ENCODE peak calls at places on chromosome 20, in seven cellular contexts. B is CD4-positive, alpha-beta T cell; S is mesendoderm; W is RWPE1; Q is effector memory CD4-positive, alpha-beta T cell; Z is ovary; T is AG04450. U is an unnamed sample.

GRCh38 chr20:15851576-15852075 is 721.6 kb downstream of the KIF16B start:
- DNase-seq in Z (no peak), T (no peak), S (no peak), Q (no peak), W (no peak), B (no peak), U (no peak)

GRCh38 chr20:2984956-2985661 is 58.3 kb upstream of the GNRH2 start:
- DNase-seq in Z (no peak), Q (no peak), B (no peak), T (peak; percentile 32), W (peak; percentile 57), S (no peak), U (no peak)

GRCh38 chr20:2349801-2350200 is 30.9 kb upstream of the TGM6 start:
- DNase-seq in B (no peak), S (peak; percentile 85), Z (no peak), T (no peak), Q (no peak), W (no peak), U (no peak)

GRCh38 chr20:4502756-4503155 is 219.0 kb upstream of the PRND start:
- DNase-seq in B (no peak), S (no peak), Z (no peak), T (no peak), W (no peak), Q (no peak), U (no peak)

GRCh38 chr20:53942121-53942816 is 128.1 kb downstream of the BCAS1 start:
- DNase-seq in W (no peak), Z (no peak), B (no peak), Q (no peak), T (no peak), S (peak; percentile 94), U (no peak)

GRCh38 chr20:61688411-61688810 is 377.3 kb downstream of the TAF4 start:
- DNase-seq in S (no peak), B (no peak), Z (no peak), T (no peak), W (no peak), Q (no peak), U (no peak)

GRCh38 chr20:5096463-5096862 is 23.3 kb downstream of the PCNA start:
- DNase-seq in Z (no peak), T (no peak), S (no peak), B (no peak), W (no peak), Q (no peak), U (no peak)

GRCh38 chr20:10658051-10658823 is 15.6 kb downstream of the JAG1 start:
- DNase-seq in Q (no peak), W (no peak), T (no peak), Z (no peak), S (no peak), B (no peak), U (no peak)

GRCh38 chr20:62179162-62179504 is 3.7 kb upstream of the MTG2 start:
- DNase-seq in S (no peak), Z (no peak), W (no peak), T (no peak), B (no peak), Q (no peak), U (no peak)

GRCh38 chr20:62210496-62210855 is 9.6 kb downstream of the HRH3 start:
- DNase-seq in S (no peak), Z (no peak), B (no peak), T (no peak), W (no peak), Q (no peak), U (no peak)

GRCh38 chr20:62027116-62027515 is 38.6 kb downstream of the TAF4 start:
- DNase-seq in S (no peak), T (no peak), B (no peak), Q (no peak), W (no peak), Z (no peak), U (no peak)

GRCh38 chr20:48571945-48572589 is 255.7 kb downstream of the PREX1 start:
- DNase-seq in T (no peak), B (no peak), S (no peak), Z (no peak), Q (no peak), W (no peak), U (no peak)

GRCh38 chr20:53934421-53935352 is 135.7 kb downstream of the BCAS1 start:
- DNase-seq in S (peak; percentile 91), Z (peak; percentile 67), B (no peak), Q (no peak), T (no peak), W (peak; percentile 74), U (no peak)

GRCh38 chr20:62792940-62793756 is 3.1 kb upstream of the MRGBP start:
- DNase-seq in Q (no peak), B (no peak), S (no peak), Z (peak; percentile 68), W (no peak), T (no peak), U (no peak)

GRCh38 chr20:46683939-46684750 is 5.1 kb downstream of the TP53RK start:
- DNase-seq in S (peak; percentile 93), Z (peak; percentile 54), T (peak; percentile 44), W (peak; percentile 96), Q (no peak), B (no peak), U (no peak)

GRCh38 chr20:571754-572331 is 28.3 kb upstream of the CSNK2A1 start:
- DNase-seq in Q (no peak), T (no peak), B (no peak), W (no peak), S (peak; percentile 85), Z (peak; percentile 54), U (no peak)

GRCh38 chr20:20677186-20677585 is 35.3 kb downstream of the RALGAPA2 start:
- DNase-seq in S (no peak), Z (no peak), B (no peak), Q (no peak), T (no peak), W (no peak), U (no peak)

GRCh38 chr20:62770916-62771315 is 25.4 kb upstream of the MRGBP start:
- DNase-seq in Z (no peak), B (no peak), S (no peak), Q (no peak), W (no peak), T (no peak), U (no peak)

GRCh38 chr20:63548542-63548941 is 993 bp upstream of the SRMS start:
- DNase-seq in B (no peak), Z (no peak), W (no peak), T (no peak), S (no peak), Q (no peak), U (no peak)

GRCh38 chr20:11350126-11351005 is 567.3 kb upstream of the BTBD3 start:
- DNase-seq in Z (no peak), W (peak; percentile 90), T (peak; percentile 48), S (no peak), Q (no peak), B (no peak), U (no peak)

GRCh38 chr20:62982124-62983075 is 24.4 kb downstream of the BHLHE23 start:
- DNase-seq in W (no peak), Q (no peak), T (no peak), S (no peak), Z (no peak), B (no peak), U (no peak)

GRCh38 chr20:8033447-8033846 is 13.9 kb upstream of the TMX4 start:
- DNase-seq in W (no peak), T (no peak), B (no peak), S (no peak), Q (no peak), Z (no peak), U (no peak)

GRCh38 chr20:15487030-15487429 is 1086.2 kb downstream of the KIF16B start:
- DNase-seq in S (peak; percentile 95), T (no peak), B (no peak), Z (no peak), Q (no peak), W (no peak), U (no peak)

GRCh38 chr20:38859070-38859690 is 53.7 kb downstream of the PPP1R16B start:
- DNase-seq in W (no peak), T (no peak), B (no peak), S (no peak), Z (no peak), Q (peak; percentile 21), U (no peak)

GRCh38 chr20:56924976-56925695 is 296.0 kb downstream of the TFAP2C start:
- DNase-seq in Z (no peak), Q (no peak), W (no peak), T (no peak), S (peak; percentile 93), B (no peak), U (peak; percentile 9)

GRCh38 chr20:13458860-13459451 is 179.8 kb downstream of the TASP1 start:
- DNase-seq in T (no peak), B (no peak), W (peak; percentile 55), Z (no peak), Q (no peak), S (peak; percentile 60), U (no peak)

GRCh38 chr20:37703338-37703660 is 9.5 kb downstream of the CTNNBL1 start:
- DNase-seq in Q (no peak), B (no peak), W (no peak), Z (no peak), T (no peak), S (no peak), U (no peak)
- H3K27ac ChIP-seq in Q (no peak overlapping the region), B (no peak overlapping the region), W (no peak overlapping the region), Z (no peak overlapping the region), T (no peak overlapping the region), S (no peak overlapping the region), U (no peak overlapping the region)

DNA sequence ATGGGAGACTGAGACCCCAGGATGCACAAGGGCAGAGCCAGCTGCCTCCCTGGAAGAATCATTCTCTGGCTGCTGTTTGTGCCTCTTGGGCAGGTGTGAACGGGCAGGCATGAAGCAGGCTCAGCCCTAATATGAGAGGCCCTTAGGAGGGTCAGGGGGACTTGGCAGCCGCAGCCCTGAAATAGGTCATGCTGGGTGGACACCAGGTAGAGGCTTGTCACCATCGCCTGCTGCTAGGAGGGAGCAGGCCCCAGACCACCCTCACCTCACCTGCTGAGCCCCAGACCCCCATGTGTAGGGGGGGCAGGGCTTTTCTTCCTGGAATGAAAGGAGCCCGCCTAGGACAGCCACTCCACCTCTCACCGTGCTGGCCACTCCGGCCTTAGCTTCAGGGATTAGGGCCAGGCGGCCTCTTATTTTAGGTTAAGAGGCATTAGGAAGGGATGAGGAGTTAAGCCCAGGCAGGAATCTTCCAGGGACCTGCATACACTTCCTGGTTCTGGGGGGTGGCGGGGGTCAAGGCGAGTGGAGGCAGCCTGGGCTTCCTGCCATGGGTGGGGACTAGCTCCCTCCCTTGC is 92.4 kb downstream of the ASXL1 start:
- DNase-seq in W (no peak), T (no peak), S (no peak), Q (no peak), B (no peak), Z (peak; percentile 52), U (no peak)
- H3K27ac ChIP-seq in W (peak overlapping the region; percentile 56), T (no peak overlapping the region), S (no peak overlapping the region), Q (no peak overlapping the region), B (no peak overlapping the region), Z (peak overlapping the region; percentile 36), U (peak overlapping the region; percentile 39)

GRCh38 chr20:50694379-50695143 is 3.2 kb upstream of the RIPOR3 start:
- DNase-seq in B (no peak), Q (no peak), S (no peak), T (no peak), Z (no peak), W (no peak), U (no peak)
- H3K27ac ChIP-seq in B (no peak overlapping the region), Q (no peak overlapping the region), S (no peak overlapping the region), T (no peak overlapping the region), Z (no peak overlapping the region), W (no peak overlapping the region), U (no peak overlapping the region)

DNA sequence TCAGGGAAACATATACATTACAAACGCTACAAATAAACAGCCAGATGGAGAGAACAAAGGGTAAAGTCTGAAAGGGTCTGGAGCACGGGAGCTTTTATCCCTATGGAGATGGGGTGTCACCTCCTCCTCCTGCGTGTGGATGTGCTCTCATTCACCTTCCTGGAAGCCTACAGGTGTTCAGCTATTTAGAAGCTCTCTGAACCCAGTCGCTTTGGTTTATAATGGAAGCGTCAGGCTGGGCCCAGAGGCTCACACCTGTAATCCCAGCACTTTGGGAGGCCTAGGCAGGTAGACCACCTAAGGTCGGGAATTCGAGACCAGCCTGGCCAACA is 17.7 kb upstream of the ITCH start:
- DNase-seq in Z (no peak), T (no peak), B (no peak), W (no peak), Q (no peak), S (no peak), U (no peak)
- H3K27ac ChIP-seq in Z (no peak overlapping the region), T (no peak overlapping the region), B (no peak overlapping the region), W (no peak overlapping the region), Q (no peak overlapping the region), S (no peak overlapping the region), U (no peak overlapping the region)